ENCODE peak calls at places on chromosomes 16 and 17, in ten cellular contexts. Y is transverse colon, F is GM23338, T is HCT116, J is spleen, R is stomach, P is HL-60, H is upper lobe of left lung, K is GM12891, E is Panc1. U is an unnamed sample.

GRCh38 chr17:36601303-36602029 is at the start of gene MRM1:
- DNase-seq in Y (peak), F (peak), T (peak), J (peak), R (peak), P (peak), H (peak), K (peak), E (no peak), U (peak)

GRCh38 chr16:57938936-57939871 is 31.7 kb downstream of the CNGB1 start:
- DNase-seq in Y (peak), F (no peak), T (peak), J (peak), R (peak), P (peak), H (peak), K (no peak), E (no peak), U (peak)

GRCh38 chr17:81665205-81666091 is 957 bp downstream of the OXLD1 start:
- DNase-seq in Y (peak), F (peak), T (no peak), J (no peak), R (no peak), P (peak), H (peak), K (peak), E (no peak), U (no peak)

GRCh38 chr17:17474341-17474740 is 2.5 kb upstream of the MED9 start:
- DNase-seq in Y (no peak), F (no peak), T (no peak), J (peak), R (no peak), P (no peak), H (no peak), K (no peak), E (no peak), U (no peak)

GRCh38 chr16:76729525-76729924 is 452.3 kb downstream of the CNTNAP4 start:
- DNase-seq in Y (no peak), F (peak), T (no peak), J (no peak), R (no peak), P (no peak), H (no peak), K (no peak), E (no peak), U (no peak)

GRCh38 chr16:81997738-81998137 is 13.5 kb downstream of the SDR42E1 start:
- DNase-seq in Y (no peak), F (no peak), T (no peak), J (no peak), R (no peak), P (no peak), H (no peak), K (no peak), E (no peak), U (no peak)

GRCh38 chr17:46989637-46990431 is 10.8 kb upstream of the RPRML start:
- DNase-seq in Y (no peak), F (no peak), T (no peak), J (no peak), R (no peak), P (no peak), H (no peak), K (no peak), E (no peak), U (no peak)

GRCh38 chr17:78313735-78314648 is 45.9 kb downstream of the SOCS3 start:
- DNase-seq in Y (peak), F (peak), T (peak), J (peak), R (peak), P (peak), H (peak), K (peak), E (no peak), U (peak)

GRCh38 chr17:28282596-28282995 is 36.4 kb upstream of the TMEM97 start:
- DNase-seq in Y (no peak), F (no peak), T (peak), J (no peak), R (no peak), P (no peak), H (peak), K (no peak), E (no peak), U (no peak)

GRCh38 chr17:29597361-29598172 is 4.6 kb downstream of the ANKRD13B start:
- DNase-seq in Y (no peak), F (peak), T (no peak), J (peak), R (no peak), P (no peak), H (no peak), K (no peak), E (no peak), U (no peak)

GRCh38 chr17:32494621-32495346 is 8.0 kb downstream of the CDK5R1 start:
- DNase-seq in Y (no peak), F (no peak), T (no peak), J (peak), R (no peak), P (peak), H (no peak), K (no peak), E (no peak), U (no peak)

GRCh38 chr17:63535640-63536039 is 12.5 kb downstream of the KCNH6 start:
- DNase-seq in Y (no peak), F (no peak), T (no peak), J (peak), R (no peak), P (no peak), H (no peak), K (no peak), E (no peak), U (no peak)

GRCh38 chr16:86303787-86304685 is 206.3 kb upstream of the FOXF1 start:
- DNase-seq in Y (peak), F (peak), T (no peak), J (no peak), R (no peak), P (no peak), H (no peak), K (no peak), E (no peak), U (no peak)

GRCh38 chr16:53922805-53923645 is 219.1 kb downstream of the FTO start:
- DNase-seq in Y (no peak), F (no peak), T (no peak), J (no peak), R (no peak), P (no peak), H (no peak), K (no peak), E (no peak), U (no peak)

GRCh38 chr17:50064253-50064991 is 8.5 kb downstream of the ITGA3 start:
- DNase-seq in Y (peak), F (peak), T (peak), J (peak), R (no peak), P (peak), H (peak), K (no peak), E (peak), U (peak)

GRCh38 chr16:12874135-12874534 is 27.3 kb upstream of the SHISA9 start:
- DNase-seq in Y (no peak), F (peak), T (no peak), J (no peak), R (no peak), P (no peak), H (no peak), K (no peak), E (no peak), U (no peak)

GRCh38 chr16:4116328-4117249 is at the start of gene ADCY9:
- DNase-seq in Y (peak), F (peak), T (peak), J (peak), R (peak), P (peak), H (peak), K (peak), E (no peak), U (peak)

GRCh38 chr17:296382-296781 is 56.2 kb downstream of the RPH3AL start:
- DNase-seq in Y (no peak), F (no peak), T (no peak), J (peak), R (no peak), P (no peak), H (peak), K (no peak), E (no peak), U (no peak)

GRCh38 chr17:45784583-45785372 is 658 bp downstream of the CRHR1 start:
- DNase-seq in Y (no peak), F (peak), T (no peak), J (peak), R (peak), P (peak), H (no peak), K (peak), E (no peak), U (peak)

GRCh38 chr17:49896222-49896621 is 48.4 kb upstream of the TAC4 start:
- DNase-seq in Y (no peak), F (no peak), T (no peak), J (no peak), R (no peak), P (no peak), H (no peak), K (no peak), E (no peak), U (no peak)

GRCh38 chr17:30375661-30376060 is 3.1 kb upstream of the CPD start:
- DNase-seq in Y (no peak), F (no peak), T (no peak), J (no peak), R (no peak), P (no peak), H (no peak), K (no peak), E (no peak), U (no peak)

GRCh38 chr16:27515874-27516353 is 33.8 kb downstream of the GTF3C1 start:
- DNase-seq in Y (no peak), F (peak), T (peak), J (peak), R (peak), P (peak), H (no peak), K (peak), E (no peak), U (no peak)

GRCh38 chr17:49494937-49495841 is at the start of gene NGFR:
- DNase-seq in Y (peak), F (peak), T (no peak), J (peak), R (no peak), P (peak), H (no peak), K (peak), E (no peak), U (no peak)

GRCh38 chr17:43468746-43469544 is 14.8 kb upstream of the DHX8 start:
- DNase-seq in Y (no peak), F (no peak), T (peak), J (no peak), R (no peak), P (no peak), H (no peak), K (no peak), E (no peak), U (no peak)

GRCh38 chr17:20300399-20301037 is 166.8 kb downstream of the LGALS9B start:
- DNase-seq in Y (no peak), F (no peak), T (no peak), J (no peak), R (no peak), P (no peak), H (no peak), K (no peak), E (no peak), U (no peak)

GRCh38 chr17:13074026-13074425 is 56.2 kb upstream of the ELAC2 start:
- DNase-seq in Y (no peak), F (no peak), T (peak), J (no peak), R (no peak), P (no peak), H (no peak), K (no peak), E (no peak), U (no peak)

GRCh38 chr16:57736419-57737281 is 1.1 kb downstream of the KATNB1 start:
- DNase-seq in Y (peak), F (peak), T (no peak), J (peak), R (peak), P (peak), H (peak), K (no peak), E (no peak), U (no peak)

GRCh38 chr17:29292071-29292991 is 1.6 kb downstream of the NUFIP2 start:
- DNase-seq in Y (peak), F (peak), T (no peak), J (peak), R (peak), P (peak), H (peak), K (peak), E (no peak), U (peak)

GRCh38 chr16:66070140-66070887 is 296.2 kb upstream of the CDH5 start:
- DNase-seq in Y (peak), F (no peak), T (no peak), J (no peak), R (peak), P (no peak), H (peak), K (no peak), E (no peak), U (peak)

GRCh38 chr16:5874899-5875298 is 777.3 kb upstream of the EEF2KMT start:
- DNase-seq in Y (no peak), F (no peak), T (no peak), J (no peak), R (no peak), P (no peak), H (no peak), K (no peak), E (no peak), U (no peak)

GRCh38 chr17:65586899-65587298 is 25.5 kb upstream of the AXIN2 start:
- DNase-seq in Y (no peak), F (no peak), T (no peak), J (no peak), R (no peak), P (no peak), H (no peak), K (no peak), E (no peak), U (no peak)

GRCh38 chr16:72426416-72426815 is 254.5 kb upstream of the PMFBP1 start:
- DNase-seq in Y (no peak), F (no peak), T (no peak), J (no peak), R (no peak), P (no peak), H (no peak), K (no peak), E (no peak), U (no peak)

GRCh38 chr16:75244844-75245758 is 6.3 kb downstream of the BCAR1 start:
- DNase-seq in Y (peak), F (peak), T (no peak), J (no peak), R (peak), P (no peak), H (peak), K (no peak), E (peak), U (peak)

GRCh38 chr16:160691-161190 is 5.0 kb upstream of the HBM start:
- DNase-seq in Y (no peak), F (no peak), T (no peak), J (no peak), R (no peak), P (no peak), H (no peak), K (no peak), E (no peak), U (no peak)

GRCh38 chr17:13594762-13595697 is 6.7 kb downstream of the HS3ST3A1 start:
- DNase-seq in Y (peak), F (peak), T (peak), J (no peak), R (peak), P (peak), H (peak), K (peak), E (peak), U (peak)

GRCh38 chr17:66310528-66311148 is 8.2 kb downstream of the PRKCA start:
- DNase-seq in Y (no peak), F (peak), T (no peak), J (no peak), R (no peak), P (no peak), H (no peak), K (no peak), E (no peak), U (no peak)

GRCh38 chr16:15899538-15900100 is 11.2 kb upstream of the CEP20 start:
- DNase-seq in Y (peak), F (no peak), T (peak), J (no peak), R (peak), P (peak), H (peak), K (peak), E (peak), U (peak)

GRCh38 chr16:52376677-52377300 is 170.2 kb downstream of the TOX3 start:
- DNase-seq in Y (no peak), F (no peak), T (no peak), J (no peak), R (no peak), P (no peak), H (no peak), K (no peak), E (no peak), U (no peak)
- TF ChIP-seq POLR2AphosphoS5 in Y (peak), F (no peak), T (no peak), J (no peak), R (peak), P (no peak), H (no peak), K (no peak), E (no peak), U (no peak)

DNA sequence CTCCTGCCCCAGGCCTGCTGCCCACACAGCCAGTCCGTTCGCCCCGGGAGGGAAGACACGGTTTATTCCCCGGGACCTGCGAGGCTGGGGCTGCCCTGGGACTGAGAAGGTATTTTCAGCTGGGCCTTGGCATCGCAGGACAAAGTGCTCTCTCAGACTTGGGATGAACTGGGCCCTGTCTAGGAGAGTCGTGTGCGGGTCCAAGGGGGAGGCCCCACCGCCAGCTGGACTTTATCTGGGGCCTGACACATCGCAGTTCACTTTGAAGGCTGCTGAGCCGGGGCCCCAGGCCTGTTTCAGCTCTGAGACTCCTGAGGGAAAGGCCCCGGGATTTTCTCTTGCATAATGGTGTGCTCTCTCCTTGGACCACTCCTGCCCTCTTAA is 6.8 kb downstream of the CRISPLD2 start:
- DNase-seq in Y (peak), F (no peak), T (no peak), J (no peak), R (peak), P (no peak), H (no peak), K (no peak), E (no peak), U (no peak)
- TF ChIP-seq POLR2AphosphoS5 in Y (peak), F (no peak), T (no peak), J (peak), R (peak), P (no peak), H (no peak), K (no peak), E (no peak), U (no peak)

DNA sequence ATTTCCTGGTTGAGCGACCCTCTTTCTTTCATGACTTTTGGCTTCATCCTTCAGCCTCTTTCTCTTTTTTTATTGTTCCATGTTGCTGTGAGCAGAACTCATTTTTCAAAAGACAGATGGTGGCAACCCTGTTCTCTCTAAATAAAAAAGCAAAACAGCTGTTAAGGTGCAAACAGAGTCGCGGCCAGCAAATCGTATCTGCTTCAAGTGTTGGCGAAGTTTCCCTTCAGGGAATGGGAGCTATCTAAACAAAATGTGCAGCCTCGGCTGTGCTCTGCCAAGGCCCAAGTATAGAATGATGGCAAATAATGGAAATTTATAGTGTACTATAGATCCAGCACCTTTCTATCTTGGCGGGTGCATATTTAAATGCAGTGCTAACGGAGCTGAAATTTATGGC is 315.7 kb upstream of the RBFOX1 start:
- DNase-seq in Y (no peak), F (no peak), T (no peak), J (no peak), R (no peak), P (no peak), H (no peak), K (no peak), E (no peak), U (no peak)
- TF ChIP-seq POLR2AphosphoS5 in Y (no peak), F (no peak), T (no peak), J (no peak), R (no peak), P (no peak), H (no peak), K (no peak), E (no peak), U (no peak)

GRCh38 chr16:87829123-87829980 is 40.0 kb downstream of the SLC7A5 start:
- DNase-seq in Y (no peak), F (no peak), T (no peak), J (no peak), R (no peak), P (no peak), H (no peak), K (no peak), E (no peak), U (no peak)
- TF ChIP-seq POLR2AphosphoS5 in Y (no peak), F (no peak), T (no peak), J (no peak), R (no peak), P (no peak), H (no peak), K (no peak), E (no peak), U (no peak)

GRCh38 chr17:42135664-42136653 is 13.4 kb downstream of the HSPB9 start:
- DNase-seq in Y (peak), F (peak), T (peak), J (peak), R (peak), P (peak), H (peak), K (no peak), E (peak), U (no peak)
- TF ChIP-seq POLR2AphosphoS5 in Y (peak), F (no peak), T (no peak), J (peak), R (peak), P (no peak), H (peak), K (no peak), E (no peak), U (peak)

DNA sequence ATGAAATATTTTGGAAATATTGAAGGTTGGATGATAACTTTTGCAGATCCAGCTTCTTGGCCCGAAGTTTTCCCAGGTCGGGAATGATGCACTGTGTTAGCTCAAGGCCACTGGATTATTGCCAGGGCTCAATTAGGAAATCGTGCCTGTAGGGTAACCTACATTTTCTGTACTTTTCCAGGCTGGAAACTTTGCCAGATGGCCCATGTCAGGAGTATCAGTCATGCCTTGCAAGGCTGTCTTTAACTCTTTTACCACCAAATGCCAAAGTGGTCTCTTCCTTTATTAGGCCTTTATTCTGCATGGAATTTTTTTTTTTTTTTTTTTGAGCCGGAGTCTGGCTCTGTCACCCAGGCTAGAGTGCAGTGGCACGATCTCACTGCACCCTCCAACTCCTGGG is 8.8 kb upstream of the SEC14L1 start:
- DNase-seq in Y (no peak), F (no peak), T (no peak), J (no peak), R (peak), P (no peak), H (no peak), K (no peak), E (no peak), U (no peak)
- TF ChIP-seq POLR2AphosphoS5 in Y (no peak), F (no peak), T (no peak), J (no peak), R (no peak), P (no peak), H (no peak), K (no peak), E (no peak), U (no peak)

U was measured in prostate gland.